ENCODE peak calls at places on chromosome 2, in ten cellular contexts. I, P, C, W, Z, M, A, L, N and S are unnamed samples.

GRCh38 chr2:26245810-26246209 is 1.1 kb downstream of the HADHB start:
- DNase-seq in I (peak; percentile 26), P (no peak), C (peak; percentile 6), W (no peak), Z (no peak), M (peak; percentile 31), A (no peak), L (no peak), N (no peak), S (no peak)

GRCh38 chr2:138722316-138722715 is 57.9 kb downstream of the NXPH2 start:
- DNase-seq in I (peak; percentile 19), P (no peak), C (no peak), W (no peak), Z (no peak), M (no peak), A (no peak), L (no peak), N (peak; percentile 16), S (no peak)

GRCh38 chr2:122236152-122236892 is 480.9 kb downstream of the TSN start:
- DNase-seq in I (peak; percentile 98), P (peak; percentile 89), C (peak; percentile 80), W (no peak), Z (no peak), M (no peak), A (no peak), L (no peak), N (peak; percentile 41), S (no peak)

GRCh38 chr2:1863386-1863785 is 119.1 kb upstream of the PXDN start:
- DNase-seq in I (no peak), P (no peak), C (no peak), W (no peak), Z (no peak), M (no peak), A (no peak), L (no peak), N (no peak), S (no peak)

GRCh38 chr2:171956135-171956830 is 34.0 kb downstream of the HAT1 start:
- DNase-seq in I (no peak), P (no peak), C (no peak), W (no peak), Z (no peak), M (no peak), A (no peak), L (no peak), N (peak; percentile 17), S (no peak)

GRCh38 chr2:11495844-11496271 is 29.9 kb upstream of the E2F6 start:
- DNase-seq in I (no peak), P (no peak), C (no peak), W (no peak), Z (peak; percentile 76), M (no peak), A (peak; percentile 59), L (no peak), N (no peak), S (no peak)

GRCh38 chr2:177392373-177393246 is at the start of gene AGPS:
- DNase-seq in I (peak; percentile 77), P (peak; percentile 84), C (peak; percentile 77), W (peak; percentile 90), Z (peak; percentile 85), M (peak; percentile 10), A (peak; percentile 83), L (peak; percentile 92), N (peak; percentile 84), S (peak; percentile 71)

GRCh38 chr2:151943461-151943860 is 115.2 kb upstream of the ARL5A start:
- DNase-seq in I (no peak), P (no peak), C (no peak), W (no peak), Z (no peak), M (no peak), A (no peak), L (no peak), N (no peak), S (no peak)

GRCh38 chr2:56519806-56520205 is 336.0 kb downstream of the CCDC85A start:
- DNase-seq in I (peak; percentile 10), P (no peak), C (no peak), W (no peak), Z (no peak), M (no peak), A (no peak), L (no peak), N (no peak), S (no peak)

GRCh38 chr2:52467189-52467588 is 1300.4 kb upstream of the CHAC2 start:
- DNase-seq in I (no peak), P (no peak), C (no peak), W (no peak), Z (peak; percentile 6), M (no peak), A (no peak), L (no peak), N (no peak), S (no peak)

GRCh38 chr2:240619506-240620148 is 5.7 kb upstream of the GPR35 start:
- DNase-seq in I (no peak), P (no peak), C (no peak), W (peak; percentile 48), Z (no peak), M (no peak), A (peak; percentile 22), L (peak; percentile 41), N (no peak), S (peak; percentile 3)

GRCh38 chr2:20092226-20092900 is 40.9 kb upstream of the LAPTM4A start:
- DNase-seq in I (no peak), P (no peak), C (no peak), W (no peak), Z (no peak), M (no peak), A (no peak), L (no peak), N (no peak), S (no peak)

GRCh38 chr2:20094955-20095354 is 43.5 kb upstream of the LAPTM4A start:
- DNase-seq in I (peak; percentile 32), P (no peak), C (no peak), W (no peak), Z (no peak), M (no peak), A (no peak), L (no peak), N (no peak), S (no peak)

GRCh38 chr2:20092901-20093235 is 41.4 kb upstream of the LAPTM4A start:
- DNase-seq in I (no peak), P (no peak), C (no peak), W (no peak), Z (no peak), M (no peak), A (no peak), L (no peak), N (no peak), S (no peak)

GRCh38 chr2:20094142-20094792 is 42.8 kb upstream of the LAPTM4A start:
- DNase-seq in I (no peak), P (no peak), C (no peak), W (no peak), Z (no peak), M (no peak), A (no peak), L (no peak), N (no peak), S (no peak)

DNA sequence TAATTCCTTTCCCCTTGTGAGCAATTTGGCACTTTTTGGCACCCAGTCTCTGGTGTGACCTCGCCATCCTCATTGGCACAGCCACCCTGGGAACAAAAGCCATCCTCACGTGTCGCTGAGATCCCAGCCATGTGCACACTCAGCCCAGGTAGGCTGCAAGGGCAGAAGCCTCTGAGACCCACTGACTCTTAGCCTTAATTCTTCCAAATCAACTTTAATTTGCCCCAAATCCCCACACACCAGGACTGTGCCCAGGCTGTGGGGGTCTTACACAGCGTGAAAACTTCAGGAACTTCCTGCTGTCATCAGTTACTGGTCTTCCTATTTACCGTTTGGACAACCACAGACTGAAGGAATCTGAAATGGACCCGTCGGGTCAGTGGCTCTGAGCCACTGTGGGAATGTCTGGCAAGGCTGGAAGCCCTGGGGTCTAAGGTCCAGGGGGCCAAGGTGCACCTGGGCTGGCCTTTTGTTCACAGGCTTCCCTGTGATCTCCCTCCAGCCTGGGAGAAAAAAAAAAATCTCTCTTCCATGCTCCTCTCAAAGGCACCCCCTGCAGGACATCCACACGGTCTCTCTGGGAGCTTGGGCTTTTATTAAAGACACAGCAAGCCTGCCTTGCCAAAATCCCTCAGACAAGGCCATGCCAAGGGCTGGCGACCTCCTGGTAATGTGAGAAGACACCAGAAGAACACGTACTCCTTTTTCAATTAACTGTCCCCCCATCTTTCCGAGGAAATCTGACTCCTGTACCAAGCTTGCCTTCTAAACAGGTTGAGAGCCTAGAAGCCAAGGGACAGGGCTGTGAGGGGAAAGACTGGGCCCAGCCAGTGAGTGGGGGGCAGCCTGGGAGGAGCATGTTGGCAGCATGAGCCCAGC is 42.1 kb upstream of the LAPTM4A start:
- DNase-seq in I (peak; percentile 81), P (no peak), C (peak; percentile 87), W (peak; percentile 70), Z (peak; percentile 81), M (no peak), A (peak; percentile 78), L (no peak), N (peak; percentile 82), S (no peak)
- TF ChIP-seq CTCF in I (peak; percentile 78), P (peak; percentile 30), C (peak; percentile 79), W (no peak), Z (peak; percentile 58), M (no peak), A (peak; percentile 67), L (no peak), N (peak; percentile 39), S (no peak)

GRCh38 chr2:39437522-39438296 is 624 bp upstream of the MAP4K3 start:
- DNase-seq in I (peak; percentile 66), P (peak; percentile 70), C (peak; percentile 36), W (peak; percentile 76), Z (peak; percentile 20), M (peak; percentile 60), A (no peak), L (peak; percentile 74), N (peak; percentile 73), S (peak; percentile 41)
- H3K27ac ChIP-seq in I (peak overlapping the region; percentile 87), P (peak overlapping the region; percentile 98), C (peak overlapping the region; percentile 99), W (peak overlapping the region; percentile 83), Z (no peak overlapping the region), M (peak overlapping the region; percentile 61), A (no peak overlapping the region), L (peak overlapping the region; percentile 94), N (peak overlapping the region; percentile 96), S (no peak overlapping the region)

DNA sequence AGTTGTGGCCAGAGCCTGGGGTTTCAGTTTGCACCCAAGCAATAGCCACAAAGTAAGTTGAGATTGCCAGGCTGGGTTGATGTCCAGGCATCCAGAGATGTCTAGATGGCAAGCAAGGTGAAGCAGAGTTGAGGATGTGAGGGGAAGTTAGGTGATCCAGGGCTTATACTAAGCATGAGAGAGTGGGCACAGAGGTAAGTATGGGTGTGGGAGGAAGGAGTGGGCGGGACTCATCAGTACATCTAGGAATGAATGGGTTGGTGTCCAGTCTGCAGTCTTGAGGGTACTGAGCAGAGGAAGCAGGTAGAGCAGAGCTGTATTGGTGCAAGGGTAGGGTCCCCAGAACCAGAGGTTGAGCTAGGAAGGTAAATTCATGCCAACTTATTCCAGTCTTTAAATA is 1.5 kb downstream of the SEMA4F start:
- DNase-seq in I (no peak), P (no peak), C (no peak), W (no peak), Z (no peak), M (no peak), A (no peak), L (no peak), N (no peak), S (no peak)
- TF ChIP-seq CTCF in I (no peak), P (no peak), C (no peak), W (no peak), Z (no peak), M (no peak), A (no peak), L (no peak), N (no peak), S (no peak)

DNA sequence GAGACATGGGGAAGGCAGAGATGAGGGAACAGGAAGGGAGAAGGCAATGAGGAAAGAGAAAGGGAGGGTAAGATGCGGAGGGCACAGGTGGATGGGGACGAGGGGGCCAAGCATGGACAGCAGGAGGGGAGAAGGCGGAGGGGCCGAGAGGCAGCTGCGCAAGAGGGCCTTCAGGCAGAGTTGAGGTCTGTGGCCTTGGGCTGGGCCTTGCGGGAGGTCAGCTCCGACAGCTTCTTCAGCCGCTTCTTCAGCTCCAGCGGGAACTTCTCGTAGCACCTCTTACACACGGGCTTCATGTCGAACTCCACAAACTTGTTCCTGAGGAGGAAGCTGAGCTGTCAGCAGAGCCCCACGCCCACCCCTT is 6.9 kb upstream of the GPR17 start:
- DNase-seq in I (no peak), P (no peak), C (no peak), W (no peak), Z (no peak), M (no peak), A (no peak), L (no peak), N (no peak), S (no peak)
- H3K27ac ChIP-seq in I (peak overlapping the region; percentile 99), P (no peak overlapping the region), C (no peak overlapping the region), W (peak overlapping the region; percentile 83), Z (no peak overlapping the region), M (no peak overlapping the region), A (no peak overlapping the region), L (no peak overlapping the region), N (no peak overlapping the region), S (peak overlapping the region; percentile 75)